ENCODE peak calls at places on chromosomes 16 and 17, in eight cellular contexts. Q is endodermal cell, J is PC-3, X is substantia nigra, F is IMR-90, Z is colonic mucosa, R is GM23248, G is OCI-LY7. A is an unnamed sample.

GRCh38 chr16:71258371-71258770 is 27.8 kb upstream of the HYDIN start:
- DNase-seq in Z (no peak), G (no peak), R (no peak), X (no peak), J (no peak), Q (no peak), F (no peak), A (no peak)

GRCh38 chr16:89130448-89130847 is 36.8 kb downstream of the ACSF3 start:
- DNase-seq in X (no peak), R (no peak), Q (no peak), G (no peak), Z (no peak), F (no peak), J (no peak), A (no peak)

GRCh38 chr17:79045830-79046500 is 22.0 kb downstream of the C1QTNF1 start:
- DNase-seq in Q (peak), X (peak), G (peak), F (peak), Z (peak), R (peak), J (peak), A (peak)

GRCh38 chr17:46810837-46811236 is 7.7 kb downstream of the WNT3 start:
- DNase-seq in J (no peak), G (no peak), X (no peak), F (no peak), Z (no peak), Q (no peak), R (no peak), A (no peak)

GRCh38 chr16:87740441-87740840 is 25.3 kb downstream of the KLHDC4 start:
- DNase-seq in F (peak), G (no peak), X (no peak), J (no peak), Z (no peak), Q (no peak), R (peak), A (no peak)

GRCh38 chr16:49161191-49161590 is 120.4 kb downstream of the CBLN1 start:
- DNase-seq in Q (no peak), F (no peak), R (no peak), J (no peak), X (no peak), Z (no peak), G (peak), A (no peak)

GRCh38 chr17:19551148-19551547 is 17.5 kb downstream of the SLC47A1 start:
- DNase-seq in G (no peak), J (peak), R (no peak), X (no peak), F (no peak), Z (no peak), Q (peak), A (no peak)

GRCh38 chr16:55728797-55729196 is 73.0 kb downstream of the SLC6A2 start:
- DNase-seq in R (no peak), X (no peak), Q (no peak), G (no peak), F (no peak), J (peak), Z (no peak), A (no peak)

GRCh38 chr16:1398826-1399581 is 15.5 kb downstream of the UNKL start:
- DNase-seq in Z (no peak), R (no peak), F (no peak), Q (no peak), G (no peak), J (no peak), X (no peak), A (no peak)

GRCh38 chr17:40443196-40443987 is at the start of gene IGFBP4:
- DNase-seq in R (peak), X (no peak), F (peak), G (peak), Q (peak), Z (peak), J (peak), A (peak)

GRCh38 chr16:27222499-27223225 is 19.3 kb downstream of the KDM8 start:
- DNase-seq in R (peak), X (no peak), J (peak), G (no peak), Q (no peak), Z (no peak), F (peak), A (no peak)

GRCh38 chr16:361872-362701 is 8.3 kb downstream of the MRPL28 start:
- DNase-seq in X (no peak), J (peak), R (peak), Q (peak), F (peak), G (peak), Z (peak), A (peak)

GRCh38 chr16:67395105-67395457 is 1.8 kb upstream of the TPPP3 start:
- DNase-seq in F (no peak), G (no peak), Z (no peak), J (no peak), R (no peak), Q (no peak), X (no peak), A (no peak)
- H3K27ac ChIP-seq in F (no peak), G (no peak), Z (no peak), J (no peak), R (no peak), Q (no peak), X (no peak), A (no peak)

GRCh38 chr16:80189481-80190163 is 351.2 kb upstream of the DYNLRB2 start:
- DNase-seq in G (no peak), Q (no peak), Z (no peak), J (no peak), X (no peak), F (no peak), R (no peak), A (no peak)
- H3K27ac ChIP-seq in G (no peak), Q (no peak), Z (no peak), J (no peak), X (no peak), F (no peak), R (no peak), A (no peak)

DNA sequence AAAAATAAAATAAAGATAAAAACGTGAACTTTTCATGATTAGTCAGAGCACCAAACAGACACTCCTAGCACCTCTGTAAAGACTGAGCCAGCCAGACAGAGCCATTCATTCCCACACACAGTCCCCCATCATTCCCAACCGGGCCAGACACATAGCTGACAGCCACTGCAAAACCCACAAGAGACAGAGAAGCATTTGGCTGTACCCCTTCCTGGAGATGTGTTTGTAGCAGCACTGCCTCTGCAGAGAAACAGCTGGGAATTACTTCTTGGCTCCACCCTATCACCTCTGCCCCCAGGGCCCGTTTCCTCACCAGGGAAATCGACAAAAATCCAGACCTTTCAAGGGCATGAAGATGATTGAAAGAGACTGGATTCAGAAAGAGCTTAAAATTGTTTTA is 46.4 kb downstream of the MYH11 start:
- DNase-seq in G (no peak), X (no peak), J (no peak), R (peak), Q (no peak), F (no peak), Z (no peak), A (no peak)
- H3K27ac ChIP-seq in G (no peak), X (no peak), J (no peak), R (no peak), Q (no peak), F (no peak), Z (no peak), A (no peak)

GRCh38 chr17:49016775-49017463 is 19.7 kb downstream of the IGF2BP1 start:
- DNase-seq in J (peak), Q (peak), G (no peak), R (peak), Z (peak), X (no peak), F (peak), A (no peak)

GRCh38 chr17:49021095-49021767 is 24.0 kb downstream of the IGF2BP1 start:
- DNase-seq in R (peak), F (peak), Z (no peak), G (no peak), Q (peak), X (no peak), J (no peak), A (no peak)

GRCh38 chr17:49018116-49018612 is 21.0 kb downstream of the IGF2BP1 start:
- DNase-seq in Z (no peak), Q (peak), J (no peak), R (no peak), X (no peak), F (no peak), G (no peak), A (no peak)

GRCh38 chr17:49020609-49021008 is 23.4 kb downstream of the IGF2BP1 start:
- DNase-seq in G (no peak), X (no peak), J (no peak), F (no peak), Q (peak), R (no peak), Z (no peak), A (no peak)

DNA sequence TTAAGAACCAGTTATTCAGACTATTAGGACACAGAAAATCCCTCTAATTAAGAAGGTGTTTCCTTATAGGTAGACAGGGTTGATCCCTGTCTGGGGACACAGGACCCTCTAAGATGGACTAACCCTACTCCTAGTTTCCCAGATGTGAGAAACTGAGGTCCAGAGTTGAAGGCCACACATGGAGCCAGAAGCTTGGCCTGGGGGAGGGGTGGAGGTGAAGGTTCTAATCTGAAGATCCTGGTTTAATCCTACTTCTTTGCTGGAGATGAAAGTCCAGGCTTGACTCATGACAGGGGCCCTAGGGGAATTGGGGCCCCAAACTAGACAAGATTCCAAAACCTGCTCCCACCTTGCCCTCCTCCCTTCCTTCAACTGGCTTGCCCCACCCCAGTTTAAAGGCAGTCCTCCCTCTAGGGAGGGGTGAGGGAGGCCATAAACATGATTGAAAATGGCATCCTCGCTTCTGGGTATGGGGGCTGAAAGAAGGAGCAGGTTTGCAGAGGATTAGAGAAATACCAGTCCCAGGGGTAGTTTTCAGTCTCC is 21.6 kb downstream of the IGF2BP1 start:
- DNase-seq in Z (no peak), Q (peak), J (no peak), R (no peak), G (no peak), F (no peak), X (no peak), A (no peak)
- H3K27ac ChIP-seq in Z (no peak), Q (no peak), J (no peak), R (no peak), G (no peak), F (no peak), X (no peak), A (no peak)

GRCh38 chr16:65532218-65532617 is 410.4 kb upstream of the CDH11 start:
- DNase-seq in F (no peak), Q (no peak), G (no peak), Z (no peak), J (no peak), R (peak), X (no peak), A (no peak)

GRCh38 chr16:65537336-65537735 is 415.5 kb upstream of the CDH11 start:
- DNase-seq in X (no peak), Q (no peak), G (no peak), F (no peak), Z (no peak), R (peak), J (no peak), A (no peak)

GRCh38 chr16:65532846-65533245 is 411.0 kb upstream of the CDH11 start:
- DNase-seq in R (no peak), Q (no peak), X (no peak), Z (no peak), G (no peak), J (no peak), F (no peak), A (no peak)

GRCh38 chr16:65531475-65531874 is 409.6 kb upstream of the CDH11 start:
- DNase-seq in Z (no peak), G (no peak), F (peak), J (no peak), Q (no peak), X (no peak), R (no peak), A (no peak)

GRCh38 chr16:65534121-65534528 is 412.3 kb upstream of the CDH11 start:
- DNase-seq in X (no peak), R (peak), F (peak), Z (no peak), G (no peak), J (peak), Q (no peak), A (no peak)
- H3K27ac ChIP-seq in X (no peak), R (peak), F (no peak), Z (no peak), G (no peak), J (peak), Q (no peak), A (no peak)

GRCh38 chr16:85311741-85312140 is 199.5 kb upstream of the CIBAR2 start:
- DNase-seq in G (no peak), F (no peak), X (no peak), Z (no peak), Q (no peak), R (no peak), J (no peak), A (no peak)
- H3K27ac ChIP-seq in G (no peak), F (no peak), X (peak), Z (no peak), Q (no peak), R (no peak), J (no peak), A (no peak)

DNA sequence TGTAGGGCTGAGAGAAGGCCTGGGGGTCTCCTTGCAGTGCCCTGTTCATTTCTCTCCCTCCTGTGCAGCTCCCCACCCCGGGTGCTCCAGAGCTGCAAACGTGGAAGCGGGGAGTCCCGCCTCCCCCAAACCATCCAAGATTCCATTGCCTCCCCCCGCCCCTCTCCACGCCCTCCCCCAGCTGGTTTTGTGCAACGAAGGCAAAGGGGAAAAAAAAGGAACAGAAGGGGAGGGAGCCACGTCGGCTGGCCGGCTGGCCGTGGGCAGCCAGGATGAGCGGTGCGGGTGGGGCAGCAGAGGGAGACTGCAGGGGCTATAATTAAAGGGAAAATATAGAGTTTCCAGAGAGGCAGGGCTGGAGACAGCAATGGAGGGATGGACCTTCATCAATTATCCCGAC is 1.7 kb upstream of the COL1A1 start:
- DNase-seq in X (no peak), J (no peak), F (peak), R (peak), Q (no peak), Z (no peak), G (no peak), A (no peak)
- H3K27ac ChIP-seq in X (no peak), J (no peak), F (peak), R (peak), Q (no peak), Z (peak), G (no peak), A (no peak)

GRCh38 chr17:41652461-41652960 is 28.1 kb upstream of the KRT17 start:
- DNase-seq in J (no peak), F (no peak), Q (peak), X (no peak), R (no peak), Z (no peak), G (no peak), A (no peak)
- H3K27ac ChIP-seq in J (peak), F (no peak), Q (no peak), X (no peak), R (no peak), Z (peak), G (no peak), A (no peak)

DNA sequence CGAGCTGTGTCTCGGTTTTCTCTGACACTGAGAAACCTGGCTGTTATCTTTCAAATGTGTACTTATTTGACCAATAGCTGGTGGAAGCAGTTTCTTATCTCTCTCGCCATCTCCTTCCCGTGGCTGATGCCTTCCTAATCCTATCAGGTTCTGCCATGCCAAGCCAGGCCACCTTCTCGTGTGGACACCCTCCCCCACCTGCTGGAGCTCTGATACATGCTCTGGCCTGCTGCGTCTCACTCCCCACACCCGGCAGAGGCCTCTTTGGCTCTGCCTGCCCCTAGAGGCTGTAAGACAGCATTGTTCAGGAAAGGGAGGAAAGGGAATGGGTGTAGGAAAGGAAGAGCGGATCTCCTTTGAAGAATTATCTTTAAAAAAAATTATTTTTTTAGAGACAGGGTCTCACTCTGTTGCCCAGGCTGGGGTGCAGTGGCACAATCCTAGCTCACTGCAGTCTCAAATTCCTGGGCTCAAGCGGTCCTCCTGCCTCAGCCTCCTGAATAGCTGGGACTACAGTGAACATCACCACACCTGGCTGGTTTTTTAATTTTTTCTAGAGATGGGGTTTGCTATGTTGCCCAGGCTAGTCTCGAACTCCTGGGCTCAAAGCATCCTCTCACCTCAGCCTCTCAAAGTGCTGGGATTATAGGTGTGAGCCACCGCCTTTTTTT is 7.5 kb upstream of the ARMC5 start:
- DNase-seq in F (peak), Q (peak), G (peak), X (no peak), J (peak), R (peak), Z (no peak), A (peak)
- H3K27ac ChIP-seq in F (peak), Q (no peak), G (no peak), X (peak), J (no peak), R (peak), Z (peak), A (no peak)

DNA sequence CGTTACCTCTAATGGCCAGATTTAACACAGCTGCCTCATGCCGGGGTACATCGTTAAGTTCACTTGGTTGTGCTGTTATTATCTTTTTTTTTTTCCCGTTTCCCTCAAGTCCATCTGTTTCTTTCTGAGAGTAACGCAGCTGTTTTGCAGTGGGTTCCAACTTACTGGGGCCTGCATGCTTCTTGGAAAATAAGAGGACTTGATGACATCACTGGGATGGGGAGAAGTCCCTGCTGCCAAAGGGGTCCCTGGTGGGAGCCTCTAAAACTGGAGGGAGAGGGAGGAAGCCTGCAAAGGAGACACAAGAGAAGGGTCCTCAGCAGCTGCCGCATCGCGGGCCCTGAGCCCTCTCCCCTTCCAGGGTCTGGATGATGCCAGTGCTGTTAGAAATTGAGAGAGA is 77.7 kb upstream of the NOL11 start:
- DNase-seq in Q (no peak), F (no peak), G (no peak), R (no peak), J (no peak), Z (no peak), X (no peak), A (no peak)
- H3K27ac ChIP-seq in Q (no peak), F (no peak), G (no peak), R (no peak), J (no peak), Z (no peak), X (no peak), A (no peak)

A was measured in dorsolateral prefrontal cortex.